ENCODE peak calls at places on chromosomes 5 and 9, in seven cellular contexts. B, U, R, C, F, I and O are unnamed samples.

GRCh38 chr5:35443803-35444595 is 173.7 kb upstream of the SPEF2 start:
- DNase-seq in B (no peak), U (no peak), R (no peak), C (no peak), F (no peak), I (no peak), O (no peak)

GRCh38 chr5:77630246-77631165 is 8.0 kb downstream of the OTP start:
- DNase-seq in B (peak; percentile 83), U (peak; percentile 41), R (peak; percentile 61), C (peak; percentile 72), F (peak; percentile 86), I (peak; percentile 68), O (peak; percentile 91)

GRCh38 chr9:133778336-133778995 is 40.3 kb upstream of the SARDH start:
- DNase-seq in B (no peak), U (no peak), R (no peak), C (no peak), F (no peak), I (no peak), O (no peak)

GRCh38 chr9:16278420-16278999 is 592.0 kb downstream of the BNC2 start:
- DNase-seq in B (no peak), U (no peak), R (no peak), C (peak; percentile 14), F (no peak), I (no peak), O (no peak)

GRCh38 chr5:35518104-35518503 is 99.6 kb upstream of the SPEF2 start:
- DNase-seq in B (no peak), U (no peak), R (no peak), C (no peak), F (no peak), I (no peak), O (peak; percentile 76)

GRCh38 chr5:14071433-14071832 is 71.7 kb upstream of the TRIO start:
- DNase-seq in B (no peak), U (peak; percentile 45), R (no peak), C (no peak), F (no peak), I (no peak), O (no peak)

GRCh38 chr9:127586096-127586495 is 26.0 kb upstream of the STXBP1 start:
- DNase-seq in B (no peak), U (no peak), R (no peak), C (no peak), F (no peak), I (no peak), O (no peak)

GRCh38 chr9:136603216-136603615 is 57.4 kb upstream of the NOTCH1 start:
- DNase-seq in B (no peak), U (no peak), R (no peak), C (no peak), F (no peak), I (no peak), O (no peak)

GRCh38 chr9:109894444-109894843 is 114.4 kb downstream of the PALM2AKAP2 start:
- DNase-seq in B (no peak), U (no peak), R (no peak), C (no peak), F (no peak), I (no peak), O (no peak)

GRCh38 chr5:175840050-175840841 is 31.1 kb upstream of the CPLX2 start:
- DNase-seq in B (peak; percentile 79), U (peak; percentile 34), R (no peak), C (peak; percentile 46), F (peak; percentile 44), I (no peak), O (no peak)

GRCh38 chr9:87602933-87603643 is 105.4 kb downstream of the DAPK1 start:
- DNase-seq in B (no peak), U (no peak), R (no peak), C (no peak), F (peak; percentile 25), I (no peak), O (no peak)

GRCh38 chr5:115888027-115888426 is 46.3 kb downstream of the AP3S1 start:
- DNase-seq in B (peak; percentile 21), U (peak; percentile 54), R (peak; percentile 27), C (peak; percentile 61), F (no peak), I (no peak), O (no peak)

GRCh38 chr9:23825143-23825531 is 903 bp downstream of the ELAVL2 start:
- DNase-seq in B (peak; percentile 64), U (no peak), R (no peak), C (no peak), F (peak; percentile 61), I (no peak), O (no peak)

GRCh38 chr9:131812116-131812790 is 72.4 kb upstream of the RAPGEF1 start:
- DNase-seq in B (no peak), U (no peak), R (no peak), C (no peak), F (no peak), I (no peak), O (no peak)

GRCh38 chr9:69421908-69422801 is 97.1 kb downstream of the ENTREP1 start:
- DNase-seq in B (peak; percentile 90), U (peak; percentile 64), R (peak; percentile 47), C (peak; percentile 77), F (peak; percentile 86), I (peak; percentile 81), O (peak; percentile 76)

GRCh38 chr5:109961755-109962154 is 272.0 kb downstream of the MAN2A1 start:
- DNase-seq in B (no peak), U (no peak), R (no peak), C (no peak), F (no peak), I (no peak), O (no peak)

GRCh38 chr9:18746631-18747030 is 272.7 kb downstream of the ADAMTSL1 start:
- DNase-seq in B (no peak), U (no peak), R (no peak), C (no peak), F (peak; percentile 25), I (no peak), O (no peak)

DNA sequence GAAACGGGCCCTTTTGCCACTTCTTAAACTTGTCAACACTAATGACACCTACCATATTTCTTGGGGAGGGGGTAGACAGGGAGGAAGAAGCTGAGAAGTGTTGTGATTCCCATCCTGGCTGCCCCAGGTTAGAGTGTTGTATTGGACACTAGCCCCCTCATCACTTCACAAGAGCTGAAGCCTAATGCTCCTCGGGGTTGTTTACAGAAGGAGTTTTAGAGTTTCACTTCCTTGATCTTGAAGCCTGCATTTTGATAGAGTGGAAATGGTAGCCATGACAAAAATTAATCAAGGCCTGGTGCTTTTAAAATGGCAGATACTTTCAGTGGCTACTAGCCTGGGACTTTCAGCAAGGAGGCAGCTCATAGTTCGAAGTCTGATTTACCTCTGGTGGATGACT is 11.0 kb upstream of the FAM120AOS start:
- DNase-seq in B (no peak), U (no peak), R (no peak), C (no peak), F (no peak), I (no peak), O (no peak)
- TF ChIP-seq EZH2phosphoT487 in B (no peak), U (no peak), R (no peak), C (no peak), F (no peak), I (no peak), O (no peak)

GRCh38 chr5:95281211-95281610 is 3.7 kb downstream of the MCTP1 start:
- DNase-seq in B (peak; percentile 83), U (peak; percentile 41), R (peak; percentile 69), C (peak; percentile 29), F (peak; percentile 41), I (no peak), O (no peak)

GRCh38 chr5:95283761-95284511 is 958 bp downstream of the MCTP1 start:
- DNase-seq in B (peak; percentile 79), U (peak; percentile 27), R (no peak), C (peak; percentile 32), F (peak; percentile 69), I (peak; percentile 68), O (peak; percentile 58)

GRCh38 chr5:95285406-95285761 is 490 bp upstream of the MCTP1 start:
- DNase-seq in B (peak; percentile 45), U (no peak), R (no peak), C (no peak), F (peak; percentile 53), I (no peak), O (no peak)

GRCh38 chr5:95284512-95285405 is at the start of gene MCTP1:
- DNase-seq in B (peak; percentile 67), U (peak; percentile 5), R (no peak), C (peak; percentile 30), F (peak; percentile 77), I (peak; percentile 70), O (peak; percentile 16)

DNA sequence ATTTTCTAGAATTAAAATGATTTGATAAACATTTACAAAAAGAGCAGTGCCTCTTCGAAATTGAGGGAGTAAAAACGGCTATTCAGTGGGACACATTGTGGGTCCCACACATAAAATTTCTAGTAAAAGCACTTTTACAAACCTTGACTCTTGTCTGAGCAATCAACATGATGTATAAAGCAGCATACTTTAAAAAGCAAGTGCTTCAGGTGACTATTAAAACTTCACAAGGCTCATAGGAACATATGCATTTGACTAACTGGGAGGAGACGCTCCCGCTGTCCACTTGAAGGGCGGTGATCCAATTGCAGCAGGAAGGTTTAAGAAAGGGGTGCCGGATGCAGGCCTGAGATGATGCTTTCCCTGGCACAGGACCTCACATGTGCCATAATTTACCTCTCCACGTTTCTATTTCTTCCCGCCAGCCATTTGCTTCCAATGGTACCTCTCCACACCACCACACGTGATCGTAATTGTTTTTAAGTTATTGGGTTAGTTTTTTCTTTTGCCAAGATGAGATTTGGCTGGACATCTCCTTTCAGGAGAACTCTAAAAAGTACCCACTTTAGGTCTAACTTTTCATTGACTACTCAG is 1.8 kb downstream of the MCTP1 start:
- DNase-seq in B (peak; percentile 62), U (no peak), R (no peak), C (no peak), F (peak; percentile 23), I (no peak), O (no peak)
- TF ChIP-seq EZH2 in B (no peak), U (no peak), R (no peak), C (no peak), F (peak; percentile 29), I (peak; percentile 45), O (no peak)

GRCh38 chr5:31963961-31964360 is 210.2 kb downstream of the GOLPH3 start:
- DNase-seq in B (no peak), U (peak; percentile 29), R (no peak), C (no peak), F (no peak), I (no peak), O (no peak)
- TF ChIP-seq EZH2phosphoT487 in B (no peak), U (no peak), R (no peak), C (no peak), F (no peak), I (no peak), O (no peak)

DNA sequence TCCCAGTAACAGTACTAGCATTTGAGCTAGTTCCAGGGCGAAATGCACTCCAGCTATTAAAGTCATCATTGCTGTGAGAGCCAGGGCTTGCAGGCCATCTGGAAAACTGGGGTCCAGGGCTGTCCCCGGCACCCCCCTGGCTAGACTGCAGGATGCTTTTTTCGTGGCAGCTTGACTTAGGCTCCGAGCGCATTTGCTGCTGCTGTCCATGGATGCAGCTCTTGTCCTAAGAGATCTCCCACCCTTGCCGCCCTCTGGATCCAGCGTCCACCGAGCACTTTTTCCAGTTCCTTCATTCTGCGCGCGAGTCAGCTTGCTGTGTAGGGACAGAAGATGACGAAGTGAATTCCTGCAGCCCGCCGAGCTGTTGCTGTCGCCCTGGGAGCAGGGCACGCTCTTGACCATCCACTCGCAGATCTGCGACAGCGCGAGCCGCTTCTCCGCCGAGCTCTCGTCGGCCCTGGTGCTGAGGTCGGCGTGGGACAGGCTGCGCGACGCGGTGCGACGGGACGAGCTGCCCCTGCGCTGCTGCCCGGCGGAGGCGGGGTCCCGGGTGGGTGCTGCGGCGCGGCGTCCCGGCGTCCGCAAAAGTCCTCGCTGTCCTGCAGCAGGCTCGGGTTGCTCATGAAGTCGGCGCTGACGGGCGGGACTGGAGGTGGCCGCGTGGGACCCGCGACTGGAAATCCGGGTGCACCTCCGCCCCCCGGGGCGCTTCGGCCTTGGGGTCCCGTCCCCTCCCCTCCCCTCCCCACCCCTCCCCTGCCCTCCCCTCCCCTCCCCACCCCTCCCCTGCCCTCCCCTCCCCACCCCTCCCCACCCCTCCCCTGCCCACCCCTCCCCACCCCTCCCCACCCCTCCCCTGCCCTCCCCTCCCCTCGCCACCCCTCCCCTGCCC is 30.6 kb downstream of the OR2V1 start:
- DNase-seq in B (peak; percentile 47), U (no peak), R (no peak), C (peak; percentile 45), F (peak; percentile 60), I (no peak), O (no peak)
- TF ChIP-seq EZH2 in B (no peak), U (no peak), R (no peak), C (no peak), F (peak; percentile 87), I (peak; percentile 95), O (no peak)